ENCODE peak calls at places on chromosome 7, in ten cellular contexts. M is EH; Q is HEK293T; J is T-helper 9 cell; A is T follicular helper cell; C is IMR-90; H is pancreas; K is islet precursor cell; W is stimulated activated CD4-positive, alpha-beta T cell treated with anti-CD3 and anti-CD28 coated beads, Interleukin-4, amount 100 ng/mL, for 24 hours; U is fibroblast of mammary gland. G is an unnamed sample.

GRCh38 chr7:50812847-50813475 is 30.3 kb upstream of the GRB10 start:
- DNase-seq in M (peak), Q (no peak), J (no peak), A (no peak), C (peak), H (peak), K (no peak), W (no peak), U (peak), G (no peak)

GRCh38 chr7:2034291-2035201 is 198.2 kb downstream of the MAD1L1 start:
- DNase-seq in M (no peak), Q (no peak), J (no peak), A (no peak), C (no peak), H (no peak), K (peak), W (no peak), U (no peak), G (no peak)

GRCh38 chr7:35003679-35004278 is 33.5 kb downstream of the DPY19L1 start:
- DNase-seq in M (peak), Q (no peak), J (no peak), A (no peak), C (peak), H (peak), K (peak), W (no peak), U (peak), G (peak)

GRCh38 chr7:158707610-158708009 is 3.0 kb upstream of the NCAPG2 start:
- DNase-seq in M (peak), Q (no peak), J (no peak), A (no peak), C (no peak), H (no peak), K (no peak), W (no peak), U (peak), G (no peak)

GRCh38 chr7:12839508-12840153 is 152.2 kb downstream of the ARL4A start:
- DNase-seq in M (no peak), Q (peak), J (no peak), A (no peak), C (no peak), H (peak), K (peak), W (no peak), U (no peak), G (peak)

GRCh38 chr7:74282748-74283459 is 6.3 kb upstream of the CLIP2 start:
- DNase-seq in M (no peak), Q (no peak), J (no peak), A (no peak), C (no peak), H (no peak), K (no peak), W (no peak), U (no peak), G (no peak)

GRCh38 chr7:143416565-143417149 is 8.0 kb upstream of the EPHA1 start:
- DNase-seq in M (peak), Q (peak), J (no peak), A (no peak), C (peak), H (no peak), K (no peak), W (no peak), U (peak), G (peak)

GRCh38 chr7:116863168-116863670 is 832 bp downstream of the CAPZA2 start:
- DNase-seq in M (peak), Q (peak), J (no peak), A (no peak), C (peak), H (peak), K (peak), W (peak), U (peak), G (peak)